ENCODE peak calls at places on chromosomes 1 and 21, in eight cellular contexts. U is cardiac fibroblast; D is anterior cingulate cortex; Z is central memory CD4-positive, alpha-beta T cell; O is heart left ventricle; B is glutamatergic neuron; I is caudate nucleus; A is AG09319. L is an unnamed sample.

GRCh38 chr1:169546087-169546995 is 39.9 kb downstream of the F5 start:
- DNase-seq in U (peak), D (peak), Z (peak), O (peak), B (peak), I (no peak), A (peak), L (no peak)

GRCh38 chr1:147804942-147805723 is 44.7 kb upstream of the GJA5 start:
- DNase-seq in U (no peak), D (no peak), Z (no peak), O (no peak), B (no peak), I (no peak), A (no peak), L (no peak)

GRCh38 chr1:2023187-2023586 is 4.0 kb downstream of the GABRD start:
- DNase-seq in U (no peak), D (no peak), Z (no peak), O (no peak), B (no peak), I (no peak), A (no peak), L (no peak)

GRCh38 chr21:37677006-37677405 is 239.3 kb downstream of the KCNJ6 start:
- DNase-seq in U (no peak), D (no peak), Z (no peak), O (no peak), B (no peak), I (no peak), A (no peak), L (no peak)

GRCh38 chr1:211261229-211261628 is 2.1 kb downstream of the RCOR3 start:
- DNase-seq in U (no peak), D (no peak), Z (no peak), O (no peak), B (no peak), I (no peak), A (no peak), L (no peak)

GRCh38 chr1:184036517-184036949 is 995 bp downstream of the COLGALT2 start:
- DNase-seq in U (peak), D (peak), Z (peak), O (peak), B (peak), I (no peak), A (no peak), L (peak)

GRCh38 chr1:227449051-227449450 is 114.3 kb upstream of the ZNF678 start:
- DNase-seq in U (no peak), D (no peak), Z (no peak), O (no peak), B (peak), I (no peak), A (no peak), L (no peak)

GRCh38 chr1:11691928-11692711 is 610 bp downstream of the DRAXIN start:
- DNase-seq in U (no peak), D (no peak), Z (no peak), O (no peak), B (peak), I (no peak), A (no peak), L (no peak)

GRCh38 chr1:169115891-169116585 is 9.5 kb downstream of the ATP1B1 start:
- DNase-seq in U (no peak), D (peak), Z (no peak), O (peak), B (peak), I (no peak), A (no peak), L (peak)

GRCh38 chr1:207244409-207244801 is 77.1 kb upstream of the CD55 start:
- DNase-seq in U (no peak), D (no peak), Z (no peak), O (no peak), B (no peak), I (no peak), A (no peak), L (no peak)

GRCh38 chr1:14897080-14897449 is 256.5 kb upstream of the TMEM51 start:
- DNase-seq in U (peak), D (no peak), Z (no peak), O (no peak), B (no peak), I (no peak), A (no peak), L (no peak)

GRCh38 chr1:41898191-41898713 is 20.5 kb downstream of the HIVEP3 start:
- DNase-seq in U (peak), D (no peak), Z (peak), O (no peak), B (no peak), I (no peak), A (no peak), L (no peak)

GRCh38 chr1:208431721-208432120 is 187.5 kb upstream of the PLXNA2 start:
- DNase-seq in U (no peak), D (no peak), Z (no peak), O (no peak), B (no peak), I (no peak), A (peak), L (no peak)

GRCh38 chr1:221180694-221181368 is 301.6 kb downstream of the HLX start:
- DNase-seq in U (no peak), D (no peak), Z (no peak), O (no peak), B (no peak), I (no peak), A (no peak), L (no peak)

GRCh38 chr21:16708431-16708830 is 804.4 kb upstream of the CXADR start:
- DNase-seq in U (peak), D (no peak), Z (no peak), O (no peak), B (no peak), I (no peak), A (no peak), L (no peak)

GRCh38 chr1:247246325-247247115 is 9.4 kb upstream of the VN1R5 start:
- DNase-seq in U (no peak), D (no peak), Z (no peak), O (no peak), B (no peak), I (no peak), A (no peak), L (no peak)

GRCh38 chr1:53946252-53947171 is at the start of gene LRRC42:
- DNase-seq in U (no peak), D (peak), Z (no peak), O (no peak), B (no peak), I (peak), A (no peak), L (no peak)

GRCh38 chr1:17635811-17636210 is 96.3 kb downstream of the ARHGEF10L start:
- DNase-seq in U (no peak), D (peak), Z (no peak), O (peak), B (no peak), I (no peak), A (no peak), L (peak)

GRCh38 chr1:201877877-201878339 is 10.8 kb upstream of the SHISA4 start:
- DNase-seq in U (peak), D (peak), Z (peak), O (no peak), B (no peak), I (no peak), A (no peak), L (no peak)

GRCh38 chr1:66571789-66572188 is 37.8 kb downstream of the SGIP1 start:
- DNase-seq in U (no peak), D (no peak), Z (no peak), O (no peak), B (no peak), I (no peak), A (no peak), L (no peak)

GRCh38 chr21:41130883-41131282 is 37.1 kb upstream of the BACE2 start:
- DNase-seq in U (no peak), D (no peak), Z (no peak), O (no peak), B (no peak), I (no peak), A (no peak), L (no peak)

GRCh38 chr1:157472302-157472701 is 80.0 kb downstream of the FCRL5 start:
- DNase-seq in U (no peak), D (no peak), Z (no peak), O (no peak), B (no peak), I (no peak), A (no peak), L (no peak)

GRCh38 chr21:32448803-32449594 is 36.5 kb downstream of the EVA1C start:
- DNase-seq in U (peak), D (no peak), Z (no peak), O (no peak), B (no peak), I (no peak), A (no peak), L (no peak)

GRCh38 chr1:43001434-43001833 is 42.8 kb upstream of the SLC2A1 start:
- DNase-seq in U (no peak), D (no peak), Z (no peak), O (no peak), B (no peak), I (no peak), A (no peak), L (no peak)

GRCh38 chr1:206455681-206456344 is 14.5 kb upstream of the IKBKE start:
- DNase-seq in U (no peak), D (no peak), Z (no peak), O (no peak), B (peak), I (peak), A (no peak), L (peak)

GRCh38 chr1:228383773-228384172 is 22.9 kb downstream of the TRIM11 start:
- DNase-seq in U (no peak), D (no peak), Z (no peak), O (no peak), B (no peak), I (no peak), A (no peak), L (no peak)

GRCh38 chr1:87074001-87074795 is 159.8 kb downstream of the HS2ST1 start:
- DNase-seq in U (peak), D (no peak), Z (no peak), O (no peak), B (no peak), I (no peak), A (no peak), L (no peak)

GRCh38 chr21:17688912-17689874 is 76.5 kb upstream of the BTG3 start:
- DNase-seq in U (peak), D (peak), Z (peak), O (peak), B (peak), I (no peak), A (no peak), L (peak)

GRCh38 chr1:51569284-51570062 is 47.4 kb upstream of the OSBPL9 start:
- DNase-seq in U (peak), D (no peak), Z (peak), O (no peak), B (no peak), I (no peak), A (no peak), L (no peak)

GRCh38 chr1:182789138-182790076 is at the start of gene NPL:
- DNase-seq in U (peak), D (peak), Z (peak), O (peak), B (peak), I (peak), A (peak), L (peak)

GRCh38 chr1:97119260-97119659 is 397.7 kb downstream of the PTBP2 start:
- DNase-seq in U (no peak), D (no peak), Z (no peak), O (no peak), B (no peak), I (no peak), A (no peak), L (no peak)

GRCh38 chr1:33696962-33697361 is 166.9 kb upstream of the HMGB4 start:
- DNase-seq in U (no peak), D (no peak), Z (no peak), O (no peak), B (no peak), I (no peak), A (no peak), L (no peak)

GRCh38 chr21:42417533-42417932 is 13.8 kb downstream of the UBASH3A start:
- DNase-seq in U (no peak), D (no peak), Z (peak), O (no peak), B (no peak), I (no peak), A (no peak), L (no peak)

GRCh38 chr1:19754482-19754881 is 45.2 kb downstream of the TMCO4 start:
- DNase-seq in U (no peak), D (no peak), Z (no peak), O (no peak), B (no peak), I (no peak), A (no peak), L (no peak)